ENCODE peak calls at places on chromosomes 5 and 9, in eight cellular contexts. Y is T-helper 17 cell; X is stimulated activated CD4-positive, alpha-beta T cell treated with anti-CD3 and anti-CD28 coated beads, Interleukin-4, amount 100 ng/mL, for 1 hour; H is Kasumi-1; B is effector memory CD4-positive, alpha-beta T cell; O is stimulated activated CD8-positive, alpha-beta memory T cell treated with anti-CD3 and anti-CD28 coated beads, Interleukin-4, amount 100 ng/mL, for 1 hour; F is activated naive CD4-positive, alpha-beta T cell treated with anti-CD3 and anti-CD28 coated beads, Interleukin-2, amount 50 U/mL, for 16 hours; A is chondrocyte. D is an unnamed sample.

GRCh38 chr9:99055384-99055783 is 49.5 kb upstream of the TGFBR1 start:
- DNase-seq in Y (no peak), X (no peak), H (no peak), B (no peak), O (no peak), F (no peak), A (no peak), D (no peak)

GRCh38 chr9:130041648-130042405 is 1.2 kb downstream of the FNBP1 start:
- DNase-seq in Y (no peak), X (no peak), H (no peak), B (no peak), O (no peak), F (no peak), A (no peak), D (no peak)

GRCh38 chr5:84796399-84796798 is 411.7 kb upstream of the EDIL3 start:
- DNase-seq in Y (no peak), X (no peak), H (no peak), B (no peak), O (no peak), F (no peak), A (no peak), D (no peak)

GRCh38 chr9:129596541-129597328 is 24.2 kb downstream of the C9orf50 start:
- DNase-seq in Y (no peak), X (no peak), H (no peak), B (no peak), O (no peak), F (no peak), A (no peak), D (no peak)

GRCh38 chr5:74866653-74867162 is 521 bp upstream of the FAM169A start:
- DNase-seq in Y (no peak), X (no peak), H (no peak), B (no peak), O (no peak), F (no peak), A (no peak), D (no peak)

GRCh38 chr9:125761685-125762084 is 14.5 kb downstream of the PBX3 start:
- DNase-seq in Y (no peak), X (no peak), H (no peak), B (no peak), O (no peak), F (no peak), A (no peak), D (no peak)

GRCh38 chr9:81607593-81608288 is 81.6 kb downstream of the TLE1 start:
- DNase-seq in Y (no peak), X (no peak), H (no peak), B (no peak), O (no peak), F (no peak), A (no peak), D (no peak)

GRCh38 chr5:39816111-39816834 is 391.5 kb upstream of the DAB2 start:
- DNase-seq in Y (no peak), X (no peak), H (no peak), B (no peak), O (no peak), F (no peak), A (no peak), D (no peak)

GRCh38 chr9:93236541-93237206 is 52.7 kb downstream of the WNK2 start:
- DNase-seq in Y (no peak), X (no peak), H (no peak), B (no peak), O (no peak), F (no peak), A (no peak), D (no peak)

GRCh38 chr5:94463739-94464138 is 154.7 kb downstream of the KIAA0825 start:
- DNase-seq in Y (no peak), X (no peak), H (no peak), B (no peak), O (no peak), F (no peak), A (no peak), D (no peak)

GRCh38 chr5:55763736-55764420 is 26.0 kb downstream of the DDX4 start:
- DNase-seq in Y (no peak), X (no peak), H (no peak), B (no peak), O (no peak), F (no peak), A (no peak), D (no peak)

GRCh38 chr5:41156739-41157138 is 56.6 kb downstream of the C6 start:
- DNase-seq in Y (no peak), X (no peak), H (no peak), B (no peak), O (no peak), F (no peak), A (no peak), D (no peak)